ENCODE peak calls at places on chromosomes 4 and X, in seven cellular contexts. M is Caco-2, H is type B pancreatic cell, G is T1000, F is RKO, A is astrocyte of the cerebellum, W is choroid plexus epithelial cell. X is an unnamed sample.

GRCh38 chr4:26298198-26298950 is 22.4 kb upstream of the RBPJ start:
- DNase-seq in M (no peak), H (no peak), G (no peak), F (no peak), A (peak), W (peak), X (peak)

GRCh38 chr4:1192091-1192492 is 19.7 kb upstream of the SPON2 start:
- DNase-seq in M (no peak), H (no peak), G (peak), F (peak), A (peak), W (peak), X (peak)

GRCh38 chrX:54085666-54086065 is 41.4 kb upstream of the PHF8 start:
- DNase-seq in M (no peak), H (no peak), G (no peak), F (peak), A (no peak), W (no peak), X (no peak)

GRCh38 chr4:77015390-77015789 is 60.4 kb downstream of the CCNI start:
- DNase-seq in M (no peak), H (no peak), G (no peak), F (peak), A (peak), W (peak), X (no peak)

GRCh38 chr4:19381068-19381467 is 870.6 kb upstream of the SLIT2 start:
- DNase-seq in M (no peak), H (no peak), G (no peak), F (peak), A (no peak), W (peak), X (no peak)

GRCh38 chrX:63012574-63012973 is 338.6 kb downstream of the SPIN4 start:
- DNase-seq in M (no peak), H (no peak), G (no peak), F (peak), A (no peak), W (no peak), X (no peak)

GRCh38 chrX:122579521-122579920 is 604.6 kb upstream of the GRIA3 start:
- DNase-seq in M (no peak), H (no peak), G (no peak), F (no peak), A (no peak), W (peak), X (no peak)

GRCh38 chr4:5804656-5805055 is 88.2 kb downstream of the CRMP1 start:
- DNase-seq in M (no peak), H (no peak), G (no peak), F (no peak), A (no peak), W (no peak), X (no peak)

GRCh38 chr4:172815499-172816175 is 353.0 kb upstream of the GALNT7 start:
- DNase-seq in M (peak), H (no peak), G (no peak), F (no peak), A (no peak), W (no peak), X (no peak)

GRCh38 chr4:169655401-169655800 is 35.0 kb downstream of the CLCN3 start:
- DNase-seq in M (no peak), H (no peak), G (no peak), F (no peak), A (no peak), W (no peak), X (no peak)

GRCh38 chr4:141427726-141428296 is 207.1 kb downstream of the ZNF330 start:
- DNase-seq in M (no peak), H (no peak), G (no peak), F (peak), A (no peak), W (no peak), X (no peak)

GRCh38 chrX:46704767-46705386 is 54.0 kb downstream of the SLC9A7 start:
- DNase-seq in M (no peak), H (no peak), G (no peak), F (peak), A (no peak), W (peak), X (peak)

GRCh38 chrX:123173833-123174232 is 10.2 kb upstream of the GRIA3 start:
- DNase-seq in M (no peak), H (no peak), G (no peak), F (peak), A (no peak), W (no peak), X (no peak)

GRCh38 chr4:91958651-91959050 is 345.1 kb upstream of the GRID2 start:
- DNase-seq in M (no peak), H (no peak), G (no peak), F (no peak), A (peak), W (peak), X (no peak)

GRCh38 chr4:137474711-137475301 is 57.5 kb downstream of the PCDH18 start:
- DNase-seq in M (no peak), H (no peak), G (peak), F (no peak), A (peak), W (peak), X (no peak)

GRCh38 chr4:98530572-98530971 is 127.8 kb downstream of the TSPAN5 start:
- DNase-seq in M (no peak), H (no peak), G (no peak), F (no peak), A (no peak), W (peak), X (no peak)

GRCh38 chr4:52868138-52868537 is 6.0 kb downstream of the RASL11B start:
- DNase-seq in M (peak), H (no peak), G (no peak), F (no peak), A (no peak), W (peak), X (peak)

GRCh38 chrX:138067415-138067814 is 501.5 kb downstream of the ZIC3 start:
- DNase-seq in M (no peak), H (no peak), G (no peak), F (no peak), A (no peak), W (no peak), X (no peak)

GRCh38 chr4:7933631-7934510 is 5.8 kb downstream of the AFAP1 start:
- DNase-seq in M (no peak), H (no peak), G (no peak), F (no peak), A (no peak), W (peak), X (peak)

GRCh38 chr4:153497091-153497531 is 31.0 kb downstream of the TMEM131L start:
- DNase-seq in M (no peak), H (no peak), G (no peak), F (no peak), A (no peak), W (peak), X (peak)

GRCh38 chr4:112361181-112361791 is 64.1 kb downstream of the ALPK1 start:
- DNase-seq in M (peak), H (no peak), G (peak), F (no peak), A (peak), W (peak), X (no peak)

GRCh38 chrX:11755724-11756123 is 2.3 kb upstream of the MSL3 start:
- DNase-seq in M (peak), H (no peak), G (no peak), F (no peak), A (no peak), W (no peak), X (no peak)

GRCh38 chr4:139481465-139481864 is 27.5 kb downstream of the RAB33B start:
- DNase-seq in M (no peak), H (no peak), G (no peak), F (no peak), A (no peak), W (no peak), X (no peak)

GRCh38 chr4:182103614-182104319 is 139.4 kb upstream of the TENM3 start:
- DNase-seq in M (no peak), H (no peak), G (no peak), F (no peak), A (no peak), W (no peak), X (no peak)

GRCh38 chrX:54785901-54786300 is 12.2 kb downstream of the ITIH6 start:
- DNase-seq in M (no peak), H (no peak), G (no peak), F (no peak), A (no peak), W (peak), X (no peak)

GRCh38 chrX:15953801-15954200 is 99.2 kb upstream of the AP1S2 start:
- DNase-seq in M (no peak), H (no peak), G (no peak), F (no peak), A (no peak), W (no peak), X (no peak)